ENCODE peak calls at places on chromosomes 11 and 22, in six cellular contexts. One of them, this sample, is unnamed.

GRCh38 chr22:37582526-37582925 is 2.6 kb upstream of the LGALS2 start:
- DNase-seq in HepG2: no peak
- DNase-seq in K562: no peak
- DNase-seq in GM12878: no peak
- DNase-seq in H1: no peak
- DNase-seq in GM12891: no peak
- DNase-seq in this sample: no peak

GRCh38 chr22:41351011-41351410 is 30.7 kb upstream of the TEF start:
- DNase-seq in K562: no peak
- DNase-seq in HepG2: no peak
- DNase-seq in H1: no peak
- DNase-seq in GM12878: no peak
- DNase-seq in GM12891: no peak
- DNase-seq in this sample: no peak

GRCh38 chr11:47415949-47416472 is 7.6 kb downstream of the SLC39A13 start:
- DNase-seq in HepG2: no peak
- DNase-seq in GM12891: no peak
- DNase-seq in K562: no peak
- DNase-seq in GM12878: no peak
- DNase-seq in H1: no peak
- DNase-seq in this sample: no peak

GRCh38 chr22:20273720-20274119 is 5.6 kb upstream of the RTN4R start:
- DNase-seq in GM12878: no peak
- DNase-seq in K562: no peak
- DNase-seq in GM12891: no peak
- DNase-seq in H1: no peak
- DNase-seq in HepG2: no peak
- DNase-seq in this sample: no peak

GRCh38 chr22:45865561-45866397 is 111.2 kb downstream of the WNT7B start:
- DNase-seq in K562: no peak
- DNase-seq in GM12891: no peak
- DNase-seq in GM12878: no peak
- DNase-seq in H1: no peak
- DNase-seq in HepG2: no peak
- DNase-seq in this sample: no peak

GRCh38 chr11:121716060-121716459 is 263.3 kb upstream of the SORL1-AS1 start:
- DNase-seq in K562: no peak
- DNase-seq in HepG2: no peak
- DNase-seq in GM12878: no peak
- DNase-seq in GM12891: no peak
- DNase-seq in H1: no peak
- DNase-seq in this sample: no peak

GRCh38 chr11:134857035-134857434 is 445.0 kb upstream of the B3GAT1 start:
- DNase-seq in GM12891: no peak
- DNase-seq in H1: no peak
- DNase-seq in GM12878: no peak
- DNase-seq in HepG2: no peak
- DNase-seq in K562: no peak
- DNase-seq in this sample: no peak

GRCh38 chr22:42067706-42068350 is 2.8 kb downstream of the NAGA start:
- DNase-seq in K562: no peak
- DNase-seq in GM12878: no peak
- DNase-seq in GM12891: no peak
- DNase-seq in HepG2: no peak
- DNase-seq in H1: no peak
- DNase-seq in this sample: no peak

GRCh38 chr11:69442807-69443137 is 38.7 kb upstream of the LINC01488 start:
- DNase-seq in HepG2: peak; percentile 80
- DNase-seq in K562: peak; percentile 77
- DNase-seq in GM12891: no peak
- DNase-seq in H1: no peak
- DNase-seq in GM12878: no peak
- DNase-seq in this sample: no peak

GRCh38 chr11:16925495-16926065 is 88.6 kb downstream of the PLEKHA7 start:
- DNase-seq in GM12878: no peak
- DNase-seq in K562: no peak
- DNase-seq in HepG2: peak; percentile 64
- DNase-seq in GM12891: peak; percentile 33
- DNase-seq in H1: peak; percentile 61
- DNase-seq in this sample: no peak

GRCh38 chr22:46070215-46070721 is 80.1 kb upstream of the PPARA start:
- DNase-seq in HepG2: peak; percentile 10
- DNase-seq in GM12891: no peak
- DNase-seq in GM12878: no peak
- DNase-seq in K562: no peak
- DNase-seq in H1: no peak
- DNase-seq in this sample: no peak

GRCh38 chr22:37657590-37658132 is 862 bp upstream of the PDXP start:
- DNase-seq in GM12878: no peak
- DNase-seq in HepG2: no peak
- DNase-seq in H1: no peak
- DNase-seq in GM12891: no peak
- DNase-seq in K562: peak; percentile 74
- DNase-seq in this sample: no peak

GRCh38 chr11:426851-427250 is 12.1 kb upstream of the SIGIRR start:
- DNase-seq in GM12891: no peak
- DNase-seq in GM12878: no peak
- DNase-seq in HepG2: no peak
- DNase-seq in K562: no peak
- DNase-seq in H1: no peak
- DNase-seq in this sample: no peak

GRCh38 chr11:73176145-73176891 is 34.2 kb upstream of the FCHSD2 start:
- DNase-seq in GM12891: no peak
- DNase-seq in HepG2: peak; percentile 80
- DNase-seq in H1: no peak
- DNase-seq in GM12878: no peak
- DNase-seq in K562: no peak
- DNase-seq in this sample: no peak

GRCh38 chr11:106021967-106022794 is at the start of gene MSANTD4:
- DNase-seq in GM12878: peak; percentile 97
- DNase-seq in H1: peak; percentile 99
- DNase-seq in K562: peak; percentile 99
- DNase-seq in GM12891: peak; percentile 73
- DNase-seq in HepG2: peak; percentile 97
- DNase-seq in this sample: peak; percentile 70
- TF ChIP-seq POLR2A in GM12878: peak; percentile 88
- TF ChIP-seq POLR2A in H1: peak; percentile 68
- TF ChIP-seq POLR2A in K562: peak; percentile 73
- TF ChIP-seq POLR2A in GM12891: no peak
- TF ChIP-seq POLR2A in HepG2: peak; percentile 46
- TF ChIP-seq POLR2A in this sample: peak; percentile 69

GRCh38 chr11:131408011-131408640 is 37.7 kb downstream of the NTM start:
- DNase-seq in H1: peak; percentile 23
- DNase-seq in GM12878: no peak
- DNase-seq in GM12891: peak; percentile 11
- DNase-seq in HepG2: peak; percentile 38
- DNase-seq in K562: peak; percentile 37
- DNase-seq in this sample: peak; percentile 13
- TF ChIP-seq TAF1 in H1: no peak
- TF ChIP-seq TAF1 in GM12878: no peak
- TF ChIP-seq TAF1 in GM12891: no peak
- TF ChIP-seq TAF1 in HepG2: no peak
- TF ChIP-seq TAF1 in K562: no peak
- TF ChIP-seq TAF1 in this sample: no peak

GRCh38 chr11:44071157-44071556 is 5.1 kb downstream of the ACCS start:
- DNase-seq in GM12891: no peak
- DNase-seq in H1: no peak
- DNase-seq in GM12878: no peak
- DNase-seq in K562: no peak
- DNase-seq in HepG2: no peak
- DNase-seq in this sample: no peak
- TF ChIP-seq POLR2AphosphoS5 in GM12891: no peak
- TF ChIP-seq POLR2AphosphoS5 in H1: no peak
- TF ChIP-seq POLR2AphosphoS5 in GM12878: no peak
- TF ChIP-seq POLR2AphosphoS5 in K562: no peak
- TF ChIP-seq POLR2AphosphoS5 in HepG2: no peak
- TF ChIP-seq POLR2AphosphoS5 in this sample: no peak

GRCh38 chr11:2932850-2933251 is 3.6 kb upstream of the PHLDA2 start:
- DNase-seq in HepG2: no peak
- DNase-seq in GM12891: no peak
- DNase-seq in H1: no peak
- DNase-seq in K562: no peak
- DNase-seq in GM12878: no peak
- DNase-seq in this sample: no peak

GRCh38 chr11:2930705-2931415 is 1.6 kb upstream of the PHLDA2 start:
- DNase-seq in GM12878: peak; percentile 16
- DNase-seq in H1: peak; percentile 83
- DNase-seq in GM12891: peak; percentile 67
- DNase-seq in K562: peak; percentile 75
- DNase-seq in HepG2: peak; percentile 68
- DNase-seq in this sample: no peak

GRCh38 chr11:2929880-2930704 is 872 bp upstream of the PHLDA2 start:
- DNase-seq in GM12878: peak; percentile 11
- DNase-seq in HepG2: peak; percentile 53
- DNase-seq in K562: peak; percentile 72
- DNase-seq in GM12891: peak; percentile 81
- DNase-seq in H1: no peak
- DNase-seq in this sample: no peak

GRCh38 chr11:2931771-2932738 is 2.8 kb upstream of the PHLDA2 start:
- DNase-seq in HepG2: no peak
- DNase-seq in K562: no peak
- DNase-seq in H1: no peak
- DNase-seq in GM12891: no peak
- DNase-seq in GM12878: no peak
- DNase-seq in this sample: no peak

GRCh38 chr11:2931416-2931746 is 2.2 kb upstream of the PHLDA2 start:
- DNase-seq in K562: no peak
- DNase-seq in GM12891: no peak
- DNase-seq in H1: no peak
- DNase-seq in GM12878: no peak
- DNase-seq in HepG2: no peak
- DNase-seq in this sample: no peak
- TF ChIP-seq POLR2A in K562: no peak
- TF ChIP-seq POLR2A in GM12891: no peak
- TF ChIP-seq POLR2A in H1: no peak
- TF ChIP-seq POLR2A in GM12878: no peak
- TF ChIP-seq POLR2A in HepG2: no peak
- TF ChIP-seq POLR2A in this sample: no peak

GRCh38 chr11:66144000-66144678 is 74.1 kb downstream of the PACS1 start:
- DNase-seq in K562: no peak
- DNase-seq in GM12878: no peak
- DNase-seq in HepG2: no peak
- DNase-seq in GM12891: no peak
- DNase-seq in H1: no peak
- DNase-seq in this sample: no peak
- TF ChIP-seq TAF1 in K562: no peak
- TF ChIP-seq TAF1 in GM12878: no peak
- TF ChIP-seq TAF1 in HepG2: no peak
- TF ChIP-seq TAF1 in GM12891: no peak
- TF ChIP-seq TAF1 in H1: no peak
- TF ChIP-seq TAF1 in this sample: no peak

This sample was measured in GM12892.